ENCODE peak calls at places on chromosomes 1 and 21, in eight cellular contexts. K is IMR-90, R is cardiac muscle cell, Y is right lobe of liver, S is Karpas-422, E is sigmoid colon, B is tibial artery, U is right cardiac atrium. I is an unnamed sample.
A peak's percentile ranks its signal among the peaks of the same experiment; 100 is the strongest.

GRCh38 chr1:8439015-8439702 is 121.2 kb downstream of the SLC45A1 start:
- DNase-seq in K (peak; percentile 88), R (peak; percentile 92), Y (peak; percentile 68), S (peak; percentile 92), E (peak; percentile 92), B (peak; percentile 87), U (peak; percentile 88), I (peak; percentile 60)

GRCh38 chr1:23013657-23014056 is 2.0 kb downstream of the TEX46 start:
- DNase-seq in K (no peak), R (peak; percentile 13), Y (no peak), S (peak; percentile 55), E (no peak), B (no peak), U (no peak), I (no peak)

GRCh38 chr1:171172471-171172870 is 12.6 kb upstream of the FMO2 start:
- DNase-seq in K (peak; percentile 73), R (no peak), Y (no peak), S (no peak), E (no peak), B (no peak), U (no peak), I (no peak)

GRCh38 chr1:18879791-18880309 is 20.4 kb upstream of the TAS1R2 start:
- DNase-seq in K (no peak), R (no peak), Y (no peak), S (no peak), E (no peak), B (no peak), U (no peak), I (no peak)

GRCh38 chr21:38768385-38769071 is 37.2 kb upstream of the ETS2 start:
- DNase-seq in K (peak; percentile 100), R (no peak), Y (no peak), S (no peak), E (no peak), B (no peak), U (no peak), I (no peak)

GRCh38 chr1:163361123-163361934 is 39.6 kb downstream of the NUF2 start:
- DNase-seq in K (no peak), R (peak; percentile 50), Y (no peak), S (peak; percentile 67), E (no peak), B (no peak), U (no peak), I (no peak)

GRCh38 chr1:20248954-20249612 is 41.6 kb upstream of the VWA5B1 start:
- DNase-seq in K (no peak), R (no peak), Y (no peak), S (no peak), E (no peak), B (no peak), U (no peak), I (no peak)

GRCh38 chr21:45780647-45781046 is 137.1 kb downstream of the PCBP3 start:
- DNase-seq in K (no peak), R (no peak), Y (no peak), S (no peak), E (no peak), B (no peak), U (no peak), I (no peak)

GRCh38 chr1:54569339-54569738 is 21.3 kb downstream of the ACOT11 start:
- DNase-seq in K (no peak), R (no peak), Y (no peak), S (peak; percentile 6), E (peak; percentile 63), B (peak; percentile 81), U (no peak), I (no peak)

GRCh38 chr1:2443285-2444137 is 31.1 kb upstream of the PEX10 start:
- DNase-seq in K (no peak), R (peak; percentile 52), Y (no peak), S (no peak), E (no peak), B (no peak), U (no peak), I (no peak)

GRCh38 chr1:225987491-225988316 is 11.4 kb downstream of the SDE2 start:
- DNase-seq in K (peak; percentile 59), R (peak; percentile 41), Y (no peak), S (peak; percentile 77), E (no peak), B (no peak), U (no peak), I (no peak)

GRCh38 chr1:192592981-192593683 is 17.6 kb downstream of the RGS1 start:
- DNase-seq in K (peak; percentile 12), R (no peak), Y (no peak), S (no peak), E (no peak), B (no peak), U (no peak), I (no peak)

GRCh38 chr1:67750690-67751052 is 65.7 kb downstream of the GADD45A start:
- DNase-seq in K (no peak), R (no peak), Y (no peak), S (no peak), E (no peak), B (no peak), U (no peak), I (no peak)

GRCh38 chr1:85578321-85579295 is 2.0 kb upstream of the CCN1 start:
- DNase-seq in K (peak; percentile 98), R (no peak), Y (no peak), S (no peak), E (no peak), B (no peak), U (no peak), I (no peak)

GRCh38 chr21:16116798-16117197 is 387.0 kb downstream of the USP25 start:
- DNase-seq in K (peak; percentile 77), R (no peak), Y (no peak), S (no peak), E (no peak), B (no peak), U (no peak), I (no peak)

GRCh38 chr21:23249760-23250159 is 2251.6 kb downstream of the NCAM2 start:
- DNase-seq in K (no peak), R (no peak), Y (no peak), S (no peak), E (no peak), B (no peak), U (no peak), I (no peak)

GRCh38 chr1:164787834-164788231 is 228.8 kb downstream of the PBX1 start:
- DNase-seq in K (no peak), R (no peak), Y (no peak), S (no peak), E (no peak), B (no peak), U (no peak), I (no peak)

GRCh38 chr1:30446100-30446499 is 277.3 kb downstream of the MATN1 start:
- DNase-seq in K (no peak), R (no peak), Y (no peak), S (no peak), E (no peak), B (no peak), U (no peak), I (no peak)

GRCh38 chr21:42207426-42207825 is 11.5 kb upstream of the ABCG1 start:
- DNase-seq in K (no peak), R (no peak), Y (no peak), S (no peak), E (no peak), B (no peak), U (no peak), I (no peak)

GRCh38 chr1:165143437-165144065 is 213.0 kb downstream of the LMX1A start:
- DNase-seq in K (no peak), R (peak; percentile 9), Y (peak; percentile 57), S (peak; percentile 86), E (no peak), B (no peak), U (no peak), I (no peak)

GRCh38 chr1:169483500-169483966 is 2.2 kb downstream of the SLC19A2 start:
- DNase-seq in K (peak; percentile 79), R (peak; percentile 43), Y (peak; percentile 68), S (no peak), E (no peak), B (no peak), U (peak; percentile 23), I (no peak)

GRCh38 chr1:206420471-206420870 is 49.8 kb upstream of the IKBKE start:
- DNase-seq in K (peak; percentile 4), R (no peak), Y (no peak), S (no peak), E (no peak), B (no peak), U (no peak), I (no peak)
- H3K27ac ChIP-seq in K (no peak overlapping the region), R (no peak overlapping the region), Y (no peak overlapping the region), S (no peak overlapping the region), E (no peak overlapping the region), B (no peak overlapping the region), U (no peak overlapping the region), I (no peak overlapping the region)

GRCh38 chr1:35190784-35191183 is 2.2 kb downstream of the SFPQ start:
- DNase-seq in K (no peak), R (no peak), Y (no peak), S (peak; percentile 37), E (no peak), B (no peak), U (no peak), I (no peak)
- H3K27ac ChIP-seq in K (no peak overlapping the region), R (no peak overlapping the region), Y (peak overlapping the region; percentile 100), S (peak overlapping the region; percentile 89), E (peak overlapping the region; percentile 100), B (peak overlapping the region; percentile 99), U (no peak overlapping the region), I (no peak overlapping the region)

DNA sequence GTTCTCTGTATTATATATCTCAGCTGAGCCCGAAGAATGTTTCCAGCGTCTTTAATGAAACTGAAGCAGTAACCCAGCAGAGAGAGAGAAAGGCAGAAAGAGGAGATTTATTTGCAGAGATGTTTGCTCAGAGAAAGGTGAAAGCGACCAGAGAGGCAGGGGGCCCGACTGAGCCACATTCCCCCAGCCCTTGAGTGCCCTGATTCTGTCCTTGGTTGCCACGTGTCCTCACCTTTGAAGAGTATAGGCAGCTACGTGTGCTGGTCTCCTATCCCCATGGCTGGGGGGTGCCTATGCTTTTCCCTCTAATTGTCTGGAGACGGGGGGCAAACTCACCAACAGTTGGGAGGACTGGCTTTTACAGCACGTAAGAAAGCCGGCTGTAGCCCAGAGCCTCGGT is 166.3 kb downstream of the TRABD2B start:
- DNase-seq in K (no peak), R (no peak), Y (no peak), S (no peak), E (no peak), B (no peak), U (no peak), I (no peak)
- H3K27ac ChIP-seq in K (no peak overlapping the region), R (no peak overlapping the region), Y (no peak overlapping the region), S (no peak overlapping the region), E (peak overlapping the region; percentile 18), B (peak overlapping the region; percentile 87), U (no peak overlapping the region), I (no peak overlapping the region)

DNA sequence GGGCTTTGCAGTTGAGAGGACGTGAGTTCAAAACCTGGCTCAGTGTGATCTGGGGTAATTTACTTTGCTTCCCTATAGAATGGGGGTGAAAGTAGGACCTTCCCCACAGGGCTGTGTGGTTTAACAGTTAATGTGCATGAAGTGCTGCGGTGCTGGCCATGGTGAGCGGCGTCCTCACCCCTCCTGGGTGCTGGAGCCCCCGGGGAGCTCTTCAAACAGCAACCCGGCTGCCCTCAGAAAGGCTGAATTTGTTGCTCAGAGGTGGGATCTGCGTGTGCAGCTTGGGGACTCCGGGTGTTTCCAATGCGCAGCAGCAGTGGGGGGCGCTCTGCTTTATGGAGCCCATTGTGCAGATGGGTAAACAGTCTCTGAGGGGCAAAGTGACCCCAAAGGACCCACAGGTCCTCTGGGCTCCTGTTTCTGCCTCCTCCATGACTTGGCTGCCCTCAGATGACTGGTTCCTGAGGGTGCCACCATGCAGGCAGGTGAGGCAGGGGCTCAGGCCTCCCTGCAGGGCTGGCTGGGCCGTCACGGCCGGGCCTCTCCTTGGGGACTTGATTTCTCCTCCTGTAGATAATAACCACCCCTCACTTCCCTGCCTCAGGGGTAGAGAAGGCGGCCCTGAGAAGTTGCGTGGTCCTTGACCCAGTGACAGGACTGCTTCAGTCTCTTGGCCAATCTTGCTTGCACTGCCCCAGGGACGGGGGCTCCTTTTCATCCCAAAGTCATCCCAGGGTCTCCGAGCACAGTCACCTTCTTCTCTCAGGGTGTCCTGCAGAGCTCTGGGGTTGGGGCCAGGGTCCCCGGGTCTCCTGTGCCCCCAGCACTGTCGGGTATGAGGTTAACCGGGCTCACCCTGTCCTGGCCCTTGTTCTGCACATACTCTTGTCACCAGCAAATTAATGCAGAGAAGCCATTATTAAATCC is 40.3 kb downstream of the DMRTB1 start:
- DNase-seq in K (no peak), R (no peak), Y (no peak), S (no peak), E (no peak), B (no peak), U (no peak), I (no peak)
- H3K27ac ChIP-seq in K (no peak overlapping the region), R (no peak overlapping the region), Y (no peak overlapping the region), S (no peak overlapping the region), E (no peak overlapping the region), B (no peak overlapping the region), U (no peak overlapping the region), I (no peak overlapping the region)

I was measured in caudate nucleus.